ENCODE peak calls at places on chromosomes 13 and 19, in ten cellular contexts. D, S, N, B, W, J, L, E, M and R are unnamed samples.

GRCh38 chr19:35144600-35145436 is 1.8 kb downstream of the FXYD7 start:
- DNase-seq in W (peak), B (no peak), N (peak), L (no peak), E (no peak), M (no peak), D (no peak), J (peak), S (no peak), R (no peak)

GRCh38 chr19:45473366-45474190 is 5.8 kb downstream of the FOSB start:
- DNase-seq in L (no peak), M (no peak), W (no peak), J (no peak), N (no peak), S (no peak), E (no peak), D (no peak), B (no peak), R (no peak)

GRCh38 chr13:63110431-63110830 is 1694.8 kb upstream of the PCDH20 start:
- DNase-seq in S (no peak), N (no peak), E (no peak), L (no peak), B (no peak), J (no peak), D (no peak), M (no peak), W (no peak), R (peak)

GRCh38 chr13:79522583-79522982 is 41.6 kb downstream of the NDFIP2 start:
- DNase-seq in J (peak), L (no peak), N (no peak), W (no peak), E (no peak), D (peak), M (peak), S (no peak), B (peak), R (peak)

GRCh38 chr19:43465468-43466120 is at the start of gene LYPD3:
- DNase-seq in E (no peak), M (no peak), B (peak), S (no peak), W (peak), J (peak), N (peak), D (peak), L (peak), R (peak)

GRCh38 chr19:38062959-38063786 is 156.2 kb downstream of the SIPA1L3 start:
- DNase-seq in D (peak), N (no peak), L (no peak), M (no peak), W (peak), E (no peak), J (no peak), S (peak), B (no peak), R (no peak)

GRCh38 chr13:107753748-107754147 is 461.6 kb downstream of the LIG4 start:
- DNase-seq in N (no peak), D (no peak), M (no peak), L (no peak), W (no peak), J (no peak), S (peak), B (no peak), E (no peak), R (no peak)

GRCh38 chr19:44718441-44719261 is 19.7 kb downstream of the CEACAM16 start:
- DNase-seq in N (peak), B (peak), D (peak), S (no peak), E (peak), L (no peak), M (no peak), W (peak), J (peak), R (peak)

GRCh38 chr13:72205773-72206172 is 338.8 kb upstream of the DACH1 start:
- DNase-seq in L (no peak), S (no peak), W (no peak), M (no peak), N (no peak), E (no peak), B (no peak), D (peak), J (peak), R (no peak)

GRCh38 chr13:22082437-22083100 is 411.7 kb downstream of the FGF9 start:
- DNase-seq in W (no peak), B (no peak), D (no peak), J (no peak), E (no peak), N (no peak), L (no peak), M (no peak), S (no peak), R (no peak)

GRCh38 chr19:28598861-28599260 is 614.1 kb downstream of the UQCRFS1 start:
- DNase-seq in M (no peak), B (no peak), J (no peak), L (no peak), D (no peak), W (no peak), N (no peak), S (no peak), E (no peak), R (no peak)

GRCh38 chr13:114143806-114144605 is 11.6 kb upstream of the RASA3 start:
- DNase-seq in E (no peak), M (no peak), W (peak), S (peak), N (peak), J (no peak), B (no peak), D (no peak), L (no peak), R (no peak)

GRCh38 chr13:77113496-77113895 is 86.5 kb upstream of the FBXL3 start:
- DNase-seq in S (no peak), M (no peak), N (no peak), L (no peak), E (no peak), J (no peak), D (peak), B (peak), W (no peak), R (no peak)

GRCh38 chr13:106213028-106213427 is 322.4 kb downstream of the EFNB2 start:
- DNase-seq in S (no peak), W (no peak), J (no peak), E (no peak), M (no peak), D (no peak), L (no peak), B (no peak), N (no peak), R (no peak)

GRCh38 chr19:22784051-22784450 is at the start of gene ZNF99:
- DNase-seq in L (no peak), J (no peak), S (no peak), E (peak), N (no peak), M (peak), W (peak), D (no peak), B (no peak), R (no peak)

GRCh38 chr19:53519431-53519830 is 18.5 kb upstream of the ZNF331 start:
- DNase-seq in W (peak), D (no peak), L (peak), M (no peak), S (no peak), J (no peak), N (no peak), E (no peak), B (no peak), R (no peak)

GRCh38 chr13:105918842-105919741 is 616.4 kb downstream of the EFNB2 start:
- DNase-seq in M (no peak), D (peak), B (peak), W (no peak), N (peak), J (peak), E (no peak), L (no peak), S (peak), R (peak)

GRCh38 chr13:25692156-25692555 is 320.4 kb downstream of the ATP8A2 start:
- DNase-seq in J (no peak), B (no peak), D (no peak), M (peak), N (peak), E (no peak), W (no peak), L (no peak), S (no peak), R (no peak)

GRCh38 chr13:36913463-36913862 is 6.6 kb downstream of the SMAD9 start:
- DNase-seq in M (no peak), B (no peak), W (no peak), E (no peak), D (no peak), S (no peak), N (no peak), L (no peak), J (peak), R (no peak)

GRCh38 chr13:98976941-98977340 is 923 bp downstream of the DOCK9 start:
- DNase-seq in J (no peak), M (no peak), S (no peak), D (no peak), L (no peak), W (no peak), E (no peak), B (peak), N (no peak), R (peak)

GRCh38 chr13:66887088-66887487 is 343.0 kb downstream of the PCDH9 start:
- DNase-seq in E (no peak), D (peak), L (no peak), N (no peak), W (no peak), B (peak), M (no peak), S (peak), J (no peak), R (peak)

GRCh38 chr13:99731747-99732146 is 230.5 kb downstream of the TM9SF2 start:
- DNase-seq in B (no peak), L (no peak), N (peak), W (no peak), M (no peak), J (no peak), S (peak), E (no peak), D (no peak), R (no peak)

GRCh38 chr13:44273991-44274810 is 99.4 kb upstream of the SERP2 start:
- DNase-seq in M (no peak), W (no peak), E (no peak), J (peak), S (no peak), D (peak), L (peak), B (peak), N (no peak), R (peak)

GRCh38 chr19:38316477-38317067 is 825 bp upstream of the YIF1B start:
- DNase-seq in W (no peak), D (no peak), L (no peak), J (no peak), N (no peak), M (no peak), E (no peak), S (no peak), B (no peak), R (no peak)

GRCh38 chr13:86914757-86915156 is 756.4 kb upstream of the SLITRK5 start:
- DNase-seq in M (no peak), L (no peak), N (no peak), B (no peak), S (no peak), J (no peak), W (no peak), D (no peak), E (no peak), R (no peak)

GRCh38 chr19:30069535-30070197 is 127.6 kb downstream of the URI1 start:
- DNase-seq in B (no peak), S (no peak), E (no peak), D (no peak), W (no peak), L (peak), N (peak), M (no peak), J (no peak), R (no peak)

GRCh38 chr13:79775830-79776229 is 294.9 kb downstream of the NDFIP2 start:
- DNase-seq in E (no peak), D (peak), M (no peak), J (peak), S (no peak), L (no peak), B (peak), N (peak), W (no peak), R (peak)

DNA sequence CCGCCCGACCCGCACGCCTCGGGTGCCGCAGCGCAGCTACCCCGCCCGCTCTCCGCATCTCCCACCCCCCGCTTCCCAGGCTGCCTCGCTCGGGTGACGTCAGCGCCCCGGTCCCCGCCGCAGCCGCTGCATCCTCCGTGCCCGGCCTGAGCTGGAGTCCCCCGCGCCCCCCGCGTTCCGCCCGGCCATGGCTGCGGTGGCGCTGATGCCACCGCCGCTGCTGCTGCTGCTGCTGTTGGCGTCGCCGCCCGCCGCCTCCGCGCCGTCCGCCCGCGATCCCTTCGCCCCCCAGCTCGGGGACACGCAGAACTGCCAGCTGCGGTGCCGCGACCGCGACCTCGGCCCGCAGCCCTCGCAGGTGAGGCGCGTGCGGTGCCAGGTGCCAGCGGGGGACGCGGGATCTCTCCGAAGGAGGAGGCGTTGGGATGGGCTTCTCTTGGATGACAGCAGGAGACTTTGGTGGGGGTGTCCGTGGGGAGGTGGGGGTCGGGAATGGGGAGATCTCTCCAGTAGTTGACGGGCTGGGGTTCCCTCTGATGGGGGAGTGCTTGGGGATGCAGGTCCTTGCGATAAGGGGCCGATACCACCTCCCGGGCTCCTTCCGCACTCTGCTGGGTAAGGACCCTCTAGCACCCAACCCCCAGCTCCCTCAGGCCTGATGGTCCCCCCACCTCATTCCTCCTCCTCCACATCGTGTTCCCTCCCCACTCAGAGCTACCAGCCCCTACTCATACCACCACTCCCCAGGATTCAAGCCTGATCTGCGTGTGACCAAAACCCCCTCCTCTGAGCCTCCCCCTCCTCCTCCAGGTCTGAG is at the start of gene TMEM59L:
- DNase-seq in D (no peak), E (no peak), L (no peak), J (no peak), N (peak), M (no peak), S (peak), W (no peak), B (no peak), R (no peak)
- TF ChIP-seq CTCF in D (no peak), E (no peak), L (no peak), J (no peak), N (no peak), M (no peak), S (no peak), W (no peak), B (no peak), R (no peak)

DNA sequence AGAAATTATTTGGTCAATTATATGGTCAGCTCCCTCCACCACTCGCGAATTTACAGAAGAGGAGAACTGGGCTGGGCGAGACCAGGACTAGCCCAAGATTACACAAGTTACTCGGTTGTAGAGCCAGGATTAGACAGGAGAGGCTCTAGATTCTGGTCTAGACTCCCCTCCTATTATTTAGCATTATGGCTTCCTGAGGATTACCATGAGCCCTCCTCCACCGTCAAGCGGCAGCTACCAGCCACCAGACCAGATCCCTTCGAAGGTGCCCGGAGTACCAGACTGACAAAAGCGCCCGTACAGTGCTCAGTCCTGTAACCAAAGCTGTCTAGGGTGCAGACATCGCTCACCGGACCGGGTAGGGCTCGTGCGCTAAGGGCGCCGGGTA is 497 bp upstream of the MLNR start:
- DNase-seq in M (no peak), E (no peak), W (no peak), S (no peak), N (no peak), J (no peak), D (no peak), L (no peak), B (no peak), R (peak)
- H3K4me3 ChIP-seq in M (peak), E (peak), W (peak), S (peak), N (no peak), J (no peak), D (no peak), L (peak), B (peak), R (no peak)

GRCh38 chr19:6806488-6806887 is 34.0 kb downstream of the VAV1 start:
- DNase-seq in S (no peak), L (no peak), E (no peak), M (no peak), D (no peak), J (peak), B (no peak), N (no peak), W (no peak), R (no peak)

GRCh38 chr19:6801397-6802086 is 29.0 kb downstream of the VAV1 start:
- DNase-seq in W (peak), E (no peak), N (peak), B (peak), D (no peak), S (peak), M (peak), J (peak), L (peak), R (no peak)

GRCh38 chr19:6803036-6803404 is 30.5 kb downstream of the VAV1 start:
- DNase-seq in B (no peak), M (no peak), N (no peak), D (no peak), E (no peak), L (no peak), S (no peak), J (no peak), W (no peak), R (no peak)

GRCh38 chr19:6800991-6801396 is 28.5 kb downstream of the VAV1 start:
- DNase-seq in B (peak), E (no peak), L (no peak), W (no peak), D (peak), S (no peak), M (no peak), N (no peak), J (peak), R (peak)

DNA sequence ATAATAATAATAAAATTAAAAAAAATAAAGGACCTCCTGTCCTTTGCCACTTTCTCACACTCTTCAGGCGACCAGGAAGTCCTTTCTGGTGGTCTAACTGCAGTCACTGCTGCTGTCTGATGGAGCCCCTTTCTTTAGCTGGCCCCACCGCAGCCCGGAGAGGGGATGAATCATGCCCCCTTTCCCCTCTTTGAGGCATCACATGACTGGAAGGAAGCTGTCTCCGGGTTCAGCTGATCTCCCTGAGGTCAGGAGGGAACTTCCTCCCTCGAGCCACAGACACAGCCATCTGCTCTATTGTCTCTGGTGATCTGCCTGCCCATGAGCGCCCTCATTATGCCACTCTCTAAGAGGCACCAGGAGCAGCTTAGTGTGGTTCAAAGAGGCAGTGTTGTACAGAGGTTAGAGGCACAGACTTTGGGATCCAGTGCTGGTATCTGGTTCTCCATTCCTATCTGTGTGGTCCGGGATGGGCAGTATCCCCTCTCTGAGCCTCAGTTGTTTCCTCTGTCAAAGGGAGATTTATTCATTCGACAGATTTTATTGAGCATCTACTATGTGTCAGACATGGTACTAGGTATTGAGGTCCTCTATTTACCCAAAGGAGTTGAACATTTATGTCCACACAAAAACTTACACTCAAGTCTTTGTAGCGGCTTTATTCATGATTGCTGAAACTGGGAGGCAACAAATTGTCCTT is 30.0 kb downstream of the VAV1 start:
- DNase-seq in B (no peak), E (no peak), W (no peak), L (no peak), D (no peak), S (no peak), N (peak), J (peak), M (peak), R (no peak)
- TF ChIP-seq CTCF in B (no peak), E (no peak), W (no peak), L (no peak), D (no peak), S (no peak), N (no peak), J (no peak), M (no peak), R (no peak)

GRCh38 chr19:47241919-47242644 is 11.1 kb upstream of the BBC3 start:
- DNase-seq in S (no peak), E (no peak), L (no peak), W (no peak), B (no peak), N (no peak), J (no peak), M (no peak), D (no peak), R (no peak)

GRCh38 chr19:47239152-47239551 is 8.2 kb upstream of the BBC3 start:
- DNase-seq in S (no peak), D (no peak), L (no peak), M (no peak), J (no peak), B (no peak), W (no peak), N (no peak), E (no peak), R (no peak)

GRCh38 chr19:47239610-47240296 is 8.8 kb upstream of the BBC3 start:
- DNase-seq in S (peak), L (peak), E (no peak), D (no peak), W (no peak), J (no peak), M (no peak), N (peak), B (peak), R (no peak)

GRCh38 chr19:47240561-47240960 is 9.6 kb upstream of the BBC3 start:
- DNase-seq in D (no peak), S (no peak), M (no peak), E (no peak), J (no peak), B (no peak), N (peak), L (no peak), W (no peak), R (no peak)

GRCh38 chr19:47240996-47241918 is 10.3 kb upstream of the BBC3 start:
- DNase-seq in N (peak), S (peak), B (peak), E (peak), W (peak), L (peak), D (peak), J (peak), M (no peak), R (peak)
- H3K4me3 ChIP-seq in N (no peak), S (peak), B (no peak), E (peak), W (no peak), L (no peak), D (no peak), J (peak), M (no peak), R (peak)